ENCODE peak calls at places on chromosomes 1 and 21, in four cellular contexts. C, I, A and V are unnamed samples.

GRCh38 chr21:17231124-17231523 is 281.7 kb upstream of the CXADR start:
- DNase-seq in I (no peak), C (no peak), A (no peak), V (no peak)

GRCh38 chr1:183058835-183059234 is 35.6 kb downstream of the LAMC1 start:
- DNase-seq in C (no peak), I (no peak), A (no peak), V (no peak)

GRCh38 chr1:192109576-192109975 is 48.7 kb upstream of the RGS18 start:
- DNase-seq in C (no peak), A (no peak), I (no peak), V (no peak)

GRCh38 chr1:204232530-204232929 is 18.7 kb upstream of the GOLT1A start:
- DNase-seq in A (no peak), I (no peak), C (no peak), V (no peak)

GRCh38 chr1:53249706-53250105 is 11.4 kb upstream of the MAGOH start:
- DNase-seq in C (no peak), A (no peak), I (no peak), V (no peak)

GRCh38 chr1:149848811-149849210 is 50.6 kb upstream of the BOLA1 start:
- DNase-seq in C (peak), A (no peak), I (no peak), V (no peak)

GRCh38 chr21:29870814-29871213 is 69.0 kb downstream of the GRIK1 start:
- DNase-seq in C (no peak), A (no peak), I (no peak), V (no peak)

GRCh38 chr1:204882479-204882878 is 11.8 kb downstream of the NFASC start:
- DNase-seq in C (no peak), A (no peak), I (no peak), V (no peak)

GRCh38 chr1:214660900-214661299 is 57.9 kb downstream of the CENPF start:
- DNase-seq in I (no peak), A (peak), C (peak), V (no peak)

GRCh38 chr21:16370176-16370575 is 640.4 kb downstream of the USP25 start:
- DNase-seq in C (no peak), I (no peak), A (no peak), V (no peak)

GRCh38 chr1:116881879-116882520 is 27.7 kb upstream of the PTGFRN start:
- DNase-seq in A (peak), I (peak), C (peak), V (no peak)

GRCh38 chr1:219581344-219581743 is 31.6 kb downstream of the ZC3H11B start:
- DNase-seq in I (no peak), A (no peak), C (no peak), V (no peak)

GRCh38 chr1:244897476-244898254 is 33.3 kb upstream of the HNRNPU start:
- DNase-seq in A (no peak), C (no peak), I (no peak), V (no peak)

GRCh38 chr1:166902279-166902678 is 26.2 kb upstream of the TADA1 start:
- DNase-seq in C (peak), A (no peak), I (peak), V (no peak)

GRCh38 chr1:244391761-244392160 is 59.9 kb downstream of the ADSS2 start:
- DNase-seq in C (peak), A (no peak), I (no peak), V (no peak)

GRCh38 chr21:37829043-37829442 is 87.2 kb downstream of the KCNJ6 start:
- DNase-seq in C (no peak), A (no peak), I (no peak), V (no peak)

GRCh38 chr1:53293123-53293522 is 34.7 kb downstream of the LRP8 start:
- DNase-seq in I (no peak), C (no peak), A (no peak), V (no peak)

GRCh38 chr1:109201123-109201703 is 12.5 kb upstream of the SARS1 start:
- DNase-seq in A (peak), I (peak), C (peak), V (no peak)

GRCh38 chr1:19477284-19478240 is 7.8 kb downstream of the CAPZB start:
- DNase-seq in C (no peak), I (peak), A (no peak), V (no peak)

GRCh38 chr1:22709891-22710687 is 550 bp upstream of the EPHB2 start:
- DNase-seq in C (peak), I (no peak), A (peak), V (no peak)

GRCh38 chr1:38733761-38734160 is 125.8 kb downstream of the RRAGC start:
- DNase-seq in C (no peak), A (no peak), I (no peak), V (no peak)

GRCh38 chr1:65026235-65026634 is 59.9 kb upstream of the JAK1 start:
- DNase-seq in C (no peak), I (no peak), A (no peak), V (no peak)

GRCh38 chr1:242411906-242412305 is 112.6 kb downstream of the PLD5 start:
- DNase-seq in C (no peak), A (no peak), I (peak), V (no peak)

GRCh38 chr1:90996742-90997413 is 25.0 kb downstream of the ZNF644 start:
- DNase-seq in C (no peak), A (no peak), I (no peak), V (no peak)

GRCh38 chr1:68725353-68725752 is 228.5 kb upstream of the DEPDC1 start:
- DNase-seq in I (no peak), A (no peak), C (peak), V (no peak)

GRCh38 chr21:33434770-33435360 is 31.7 kb downstream of the IFNGR2 start:
- DNase-seq in C (peak), I (peak), A (peak), V (no peak)

GRCh38 chr1:184867866-184868585 is 106.3 kb downstream of the NIBAN1 start:
- DNase-seq in C (no peak), I (peak), A (no peak), V (no peak)

GRCh38 chr21:16377120-16377658 is 647.4 kb downstream of the USP25 start:
- DNase-seq in C (no peak), A (no peak), I (no peak), V (no peak)

GRCh38 chr1:107430540-107431228 is 289.8 kb downstream of the NTNG1 start:
- DNase-seq in I (peak), A (no peak), C (peak), V (no peak)

GRCh38 chr21:42010507-42011493 is 640 bp upstream of the ZBTB21 start:
- DNase-seq in C (peak), A (peak), I (peak), V (no peak)